ENCODE peak calls at places on chromosomes 6 and 20, in five cellular contexts. One of them, this sample, is unnamed.

GRCh38 chr6:111973897-111974639 is 79.8 kb upstream of the CCN6 start:
- DNase-seq in MM.1S: no peak
- DNase-seq in endothelial cell of umbilical vein: no peak
- DNase-seq in astrocyte of the cerebellum: no peak
- DNase-seq in naive B cell: no peak
- DNase-seq in this sample: no peak

GRCh38 chr20:10429443-10429981 is 4.5 kb downstream of the MKKS start:
- DNase-seq in MM.1S: no peak
- DNase-seq in endothelial cell of umbilical vein: no peak
- DNase-seq in astrocyte of the cerebellum: no peak
- DNase-seq in naive B cell: no peak
- DNase-seq in this sample: no peak

GRCh38 chr20:32675223-32675975 is 1.7 kb upstream of the C20orf203 start:
- DNase-seq in MM.1S: no peak
- DNase-seq in endothelial cell of umbilical vein: no peak
- DNase-seq in astrocyte of the cerebellum: no peak
- DNase-seq in naive B cell: no peak
- DNase-seq in this sample: no peak

GRCh38 chr6:169884158-169884557 is 132.7 kb downstream of the ERMARD start:
- DNase-seq in MM.1S: no peak
- DNase-seq in endothelial cell of umbilical vein: no peak
- DNase-seq in astrocyte of the cerebellum: no peak
- DNase-seq in naive B cell: no peak
- DNase-seq in this sample: no peak

GRCh38 chr6:133184798-133185380 is 56.3 kb upstream of the EYA4 start:
- DNase-seq in MM.1S: peak; percentile 27
- DNase-seq in endothelial cell of umbilical vein: peak; percentile 32
- DNase-seq in astrocyte of the cerebellum: peak; percentile 26
- DNase-seq in naive B cell: no peak
- DNase-seq in this sample: peak; percentile 2

GRCh38 chr6:42781811-42782688 is at the start of gene BICRAL:
- DNase-seq in MM.1S: peak; percentile 58
- DNase-seq in endothelial cell of umbilical vein: peak; percentile 85
- DNase-seq in astrocyte of the cerebellum: peak; percentile 66
- DNase-seq in naive B cell: peak; percentile 75
- DNase-seq in this sample: peak; percentile 62

GRCh38 chr6:39210437-39210836 is 18.8 kb downstream of the KCNK5 start:
- DNase-seq in MM.1S: no peak
- DNase-seq in endothelial cell of umbilical vein: no peak
- DNase-seq in astrocyte of the cerebellum: no peak
- DNase-seq in naive B cell: no peak
- DNase-seq in this sample: no peak

GRCh38 chr6:111210074-111210729 is 122.9 kb downstream of the SLC16A10 start:
- DNase-seq in MM.1S: peak; percentile 57
- DNase-seq in endothelial cell of umbilical vein: peak; percentile 73
- DNase-seq in astrocyte of the cerebellum: peak; percentile 51
- DNase-seq in naive B cell: peak; percentile 24
- DNase-seq in this sample: peak; percentile 33

This sample was measured in GM04504.